ENCODE peak calls at places on chromosomes 1 and 21, in eight cellular contexts. J, P, Y, E, W, K, X and Q are unnamed samples.

GRCh38 chr1:200131551-200132125 is 104.1 kb downstream of the NR5A2 start:
- DNase-seq in J (no peak), P (no peak), Y (no peak), E (no peak), W (peak), K (peak), X (no peak), Q (no peak)

GRCh38 chr1:55164906-55165305 is 50.3 kb downstream of the USP24 start:
- DNase-seq in J (no peak), P (no peak), Y (no peak), E (no peak), W (no peak), K (no peak), X (no peak), Q (no peak)

GRCh38 chr1:226635456-226635941 is 86.9 kb downstream of the STUM start:
- DNase-seq in J (peak), P (no peak), Y (no peak), E (no peak), W (peak), K (no peak), X (no peak), Q (no peak)

GRCh38 chr1:16396591-16396990 is 29.5 kb downstream of the SZRD1 start:
- DNase-seq in J (no peak), P (no peak), Y (peak), E (no peak), W (peak), K (no peak), X (no peak), Q (no peak)

GRCh38 chr1:68751723-68752122 is 254.8 kb upstream of the DEPDC1 start:
- DNase-seq in J (no peak), P (no peak), Y (no peak), E (no peak), W (no peak), K (no peak), X (no peak), Q (no peak)

GRCh38 chr1:165632152-165632469 is 1.1 kb downstream of the MGST3 start:
- DNase-seq in J (peak), P (no peak), Y (no peak), E (no peak), W (no peak), K (peak), X (no peak), Q (no peak)

GRCh38 chr1:162633327-162633762 is 1.1 kb downstream of the DDR2 start:
- DNase-seq in J (no peak), P (no peak), Y (peak), E (no peak), W (no peak), K (no peak), X (no peak), Q (peak)

GRCh38 chr1:107782192-107782845 is 182.7 kb downstream of the VAV3 start:
- DNase-seq in J (no peak), P (peak), Y (peak), E (peak), W (peak), K (no peak), X (peak), Q (no peak)

GRCh38 chr1:157852476-157852875 is 10.9 kb upstream of the CD5L start:
- DNase-seq in J (no peak), P (no peak), Y (no peak), E (no peak), W (peak), K (no peak), X (no peak), Q (no peak)

GRCh38 chr1:208240698-208241355 is 3.4 kb downstream of the PLXNA2 start:
- DNase-seq in J (no peak), P (no peak), Y (no peak), E (no peak), W (no peak), K (no peak), X (no peak), Q (no peak)

GRCh38 chr1:92509619-92510018 is 22.9 kb upstream of the GFI1 start:
- DNase-seq in J (no peak), P (no peak), Y (no peak), E (no peak), W (no peak), K (no peak), X (no peak), Q (no peak)

GRCh38 chr1:25487628-25488027 is 55.8 kb upstream of the LDLRAP1 start:
- DNase-seq in J (no peak), P (no peak), Y (no peak), E (peak), W (peak), K (no peak), X (no peak), Q (peak)

GRCh38 chr1:8020032-8020431 is 6.1 kb downstream of the ERRFI1 start:
- DNase-seq in J (no peak), P (no peak), Y (peak), E (no peak), W (peak), K (peak), X (no peak), Q (no peak)

GRCh38 chr21:36508948-36509347 is 29.0 kb upstream of the CLDN14 start:
- DNase-seq in J (no peak), P (no peak), Y (no peak), E (no peak), W (peak), K (no peak), X (no peak), Q (no peak)

GRCh38 chr1:201112173-201112731 is at the start of gene CACNA1S:
- DNase-seq in J (no peak), P (no peak), Y (no peak), E (no peak), W (no peak), K (no peak), X (no peak), Q (no peak)

GRCh38 chr1:32178380-32179192 is 889 bp upstream of the TXLNA start:
- DNase-seq in J (no peak), P (no peak), Y (no peak), E (no peak), W (no peak), K (no peak), X (no peak), Q (no peak)

GRCh38 chr1:32180186-32181060 is 948 bp downstream of the TXLNA start:
- DNase-seq in J (peak), P (no peak), Y (peak), E (peak), W (peak), K (no peak), X (peak), Q (peak)

GRCh38 chr1:32181065-32181464 is 1.6 kb downstream of the TXLNA start:
- DNase-seq in J (no peak), P (no peak), Y (no peak), E (no peak), W (no peak), K (no peak), X (no peak), Q (no peak)

GRCh38 chr1:32179193-32179442 is 357 bp upstream of the TXLNA start:
- DNase-seq in J (no peak), P (no peak), Y (no peak), E (no peak), W (no peak), K (no peak), X (no peak), Q (no peak)

DNA sequence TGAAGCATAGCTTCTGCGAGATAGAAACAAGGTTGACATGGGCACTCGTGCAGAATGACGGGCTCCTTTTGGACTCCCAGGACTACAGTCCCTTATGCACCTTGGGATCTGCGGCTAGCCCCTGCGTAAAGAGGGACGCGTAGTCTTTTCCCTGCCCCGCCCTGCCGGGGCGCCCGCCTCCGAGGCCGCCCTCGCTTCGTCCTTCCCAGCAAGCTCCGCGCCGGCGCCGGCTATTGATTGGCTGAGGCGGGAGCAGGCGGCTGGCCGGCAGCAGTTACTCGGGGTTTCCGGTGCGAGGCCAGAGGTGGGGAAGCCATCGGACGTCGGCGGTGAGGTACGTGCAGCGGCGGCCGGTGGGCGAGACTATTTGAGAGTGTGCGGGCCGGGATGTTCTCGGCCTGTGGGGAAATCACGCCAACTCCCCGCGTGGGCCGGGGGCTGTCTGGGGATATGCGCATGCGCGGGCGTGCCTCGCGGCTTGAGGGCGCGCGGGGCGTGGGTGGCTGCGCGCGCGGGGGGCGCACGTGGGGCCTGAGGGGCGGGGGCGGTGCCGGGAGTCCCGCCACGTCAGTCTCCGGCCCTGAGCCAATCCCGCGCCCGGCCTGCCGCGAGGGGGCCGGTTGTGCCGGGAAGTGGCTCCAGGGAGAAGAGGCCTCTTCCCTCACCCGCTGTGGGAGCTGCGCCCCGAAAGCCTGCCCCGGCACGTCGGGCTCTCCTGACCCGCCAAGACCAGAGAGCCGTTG is at the start of gene TXLNA:
- DNase-seq in J (peak), P (peak), Y (peak), E (peak), W (peak), K (peak), X (peak), Q (peak)
- TF ChIP-seq CTCF in J (no peak), P (no peak), Y (peak), E (no peak), W (no peak), K (no peak), X (no peak), Q (no peak)

DNA sequence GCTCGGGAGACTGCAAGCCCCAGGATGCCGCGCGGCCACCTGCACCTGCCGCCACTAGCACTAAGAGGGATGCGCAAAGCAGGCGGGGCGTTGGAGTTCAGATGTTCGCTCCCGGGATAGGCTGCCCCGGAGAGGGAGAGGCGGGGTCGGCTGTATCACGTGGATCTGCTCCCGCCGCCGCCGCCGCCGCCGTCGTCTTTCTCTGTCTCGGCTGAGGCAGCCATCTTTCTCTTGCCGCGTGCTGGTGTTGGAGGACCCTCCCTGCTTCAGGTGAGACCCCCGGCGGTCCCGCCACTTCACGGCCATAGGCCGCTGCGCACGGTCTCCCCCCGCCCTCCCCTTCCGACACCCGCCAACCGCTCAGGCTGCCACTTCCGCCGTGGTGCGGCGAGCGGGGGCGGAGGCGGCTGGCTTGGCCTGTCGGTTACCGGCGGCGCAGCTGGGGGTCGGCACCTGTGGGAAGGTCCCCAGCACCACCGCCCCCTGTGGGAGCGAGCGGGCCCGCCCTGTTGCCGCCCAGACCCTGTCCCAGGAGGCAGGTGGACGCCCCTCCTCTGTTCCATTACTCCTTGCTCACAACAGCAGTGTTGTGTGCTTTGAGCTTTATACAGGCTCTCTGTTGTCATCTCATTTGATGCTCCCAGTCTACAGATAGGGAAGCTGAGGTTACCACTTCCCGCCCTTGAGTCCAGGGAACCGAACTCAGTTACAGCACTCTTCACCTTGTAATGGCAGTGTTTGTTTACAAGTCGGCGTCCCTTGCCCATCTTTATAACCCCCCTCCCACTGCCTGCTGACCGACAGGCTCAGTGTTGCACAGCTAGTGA is at the start of gene BTF3L4:
- DNase-seq in J (peak), P (peak), Y (peak), E (peak), W (peak), K (peak), X (peak), Q (peak)
- TF ChIP-seq CTCF in J (no peak), P (peak), Y (no peak), E (peak), W (no peak), K (no peak), X (no peak), Q (no peak)

GRCh38 chr1:115275216-115275615 is 62.8 kb downstream of the NGF start:
- DNase-seq in J (no peak), P (no peak), Y (peak), E (no peak), W (peak), K (no peak), X (no peak), Q (peak)
- TF ChIP-seq CTCF in J (peak), P (peak), Y (peak), E (peak), W (peak), K (peak), X (peak), Q (peak)

DNA sequence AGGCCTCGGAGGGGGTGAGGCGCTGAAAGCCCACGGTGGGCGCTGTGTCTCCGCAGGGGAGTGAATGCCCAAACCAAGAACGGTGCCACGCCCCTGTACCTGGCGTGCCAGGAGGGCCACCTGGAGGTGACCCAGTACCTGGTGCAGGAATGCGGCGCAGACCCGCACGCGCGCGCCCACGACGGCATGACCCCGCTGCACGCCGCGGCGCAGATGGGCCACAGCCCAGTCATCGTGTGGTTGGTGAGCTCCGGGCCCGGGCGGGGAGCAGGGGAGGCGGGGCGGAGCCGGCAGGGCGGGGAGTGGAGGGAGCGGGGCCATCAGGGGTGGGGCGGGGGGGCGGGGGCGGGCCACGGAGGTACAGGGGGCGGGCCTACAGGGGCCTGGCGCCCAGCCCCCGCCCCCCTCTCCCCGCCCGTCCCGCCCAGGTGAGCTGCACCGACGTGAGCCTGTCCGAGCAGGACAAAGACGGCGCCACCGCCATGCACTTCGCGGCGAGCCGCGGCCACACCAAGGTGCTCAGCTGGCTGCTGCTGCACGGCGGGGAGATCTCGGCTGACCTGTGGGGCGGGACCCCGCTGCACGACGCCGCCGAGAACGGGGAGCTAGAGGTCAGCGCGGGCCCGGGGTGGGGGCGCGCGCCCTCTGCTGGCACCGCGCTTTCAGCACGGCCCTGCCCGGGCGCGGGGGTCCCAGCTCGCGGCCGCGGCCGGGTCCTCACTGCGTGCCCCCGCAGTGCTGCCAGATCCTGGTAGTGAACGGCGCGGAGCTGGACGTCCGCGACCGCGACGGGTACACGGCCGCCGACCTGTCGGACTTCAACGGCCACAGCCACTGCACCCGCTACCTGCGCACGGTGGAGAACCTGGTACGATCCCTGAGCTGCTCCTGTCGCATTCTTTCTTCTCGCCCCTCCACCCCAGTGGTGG is 15.9 kb downstream of the ESPN start:
- DNase-seq in J (peak), P (peak), Y (peak), E (no peak), W (peak), K (peak), X (peak), Q (peak)
- TF ChIP-seq CTCF in J (peak), P (peak), Y (peak), E (peak), W (peak), K (peak), X (peak), Q (peak)

GRCh38 chr1:57678138-57678537 is 254.3 kb upstream of the DAB1 start:
- DNase-seq in J (no peak), P (no peak), Y (no peak), E (no peak), W (no peak), K (no peak), X (no peak), Q (no peak)

GRCh38 chr1:57683037-57683928 is 259.4 kb upstream of the DAB1 start:
- DNase-seq in J (no peak), P (no peak), Y (no peak), E (no peak), W (no peak), K (no peak), X (no peak), Q (no peak)
- TF ChIP-seq CTCF in J (no peak), P (peak), Y (no peak), E (no peak), W (no peak), K (no peak), X (no peak), Q (no peak)

GRCh38 chr1:11496551-11497080 is 17.7 kb downstream of the DISP3 start:
- DNase-seq in J (no peak), P (no peak), Y (no peak), E (no peak), W (no peak), K (no peak), X (no peak), Q (no peak)
- TF ChIP-seq CTCF in J (no peak), P (no peak), Y (no peak), E (no peak), W (no peak), K (no peak), X (no peak), Q (no peak)

GRCh38 chr1:219478811-219479210 is 134.1 kb downstream of the ZC3H11B start:
- DNase-seq in J (no peak), P (no peak), Y (no peak), E (no peak), W (no peak), K (no peak), X (no peak), Q (no peak)

GRCh38 chr1:219476116-219476515 is 136.8 kb downstream of the ZC3H11B start:
- DNase-seq in J (no peak), P (no peak), Y (no peak), E (no peak), W (no peak), K (no peak), X (no peak), Q (no peak)

GRCh38 chr1:219476716-219477115 is 136.2 kb downstream of the ZC3H11B start:
- DNase-seq in J (no peak), P (no peak), Y (no peak), E (no peak), W (no peak), K (no peak), X (no peak), Q (no peak)

GRCh38 chr1:219480011-219480410 is 132.9 kb downstream of the ZC3H11B start:
- DNase-seq in J (no peak), P (no peak), Y (no peak), E (no peak), W (peak), K (no peak), X (no peak), Q (no peak)

GRCh38 chr1:219477861-219478260 is 135.0 kb downstream of the ZC3H11B start:
- DNase-seq in J (no peak), P (no peak), Y (no peak), E (no peak), W (no peak), K (no peak), X (no peak), Q (no peak)
- TF ChIP-seq CTCF in J (no peak), P (no peak), Y (no peak), E (no peak), W (no peak), K (no peak), X (no peak), Q (no peak)

GRCh38 chr21:41897690-41898089 is 18.5 kb upstream of the PRDM15 start:
- DNase-seq in J (no peak), P (no peak), Y (no peak), E (no peak), W (no peak), K (no peak), X (no peak), Q (no peak)

GRCh38 chr21:41897047-41897669 is 18.0 kb upstream of the PRDM15 start:
- DNase-seq in J (no peak), P (no peak), Y (no peak), E (no peak), W (no peak), K (no peak), X (no peak), Q (no peak)

GRCh38 chr21:41894511-41894910 is 15.4 kb upstream of the PRDM15 start:
- DNase-seq in J (no peak), P (no peak), Y (no peak), E (no peak), W (no peak), K (no peak), X (no peak), Q (no peak)

GRCh38 chr21:41894922-41895557 is 15.9 kb upstream of the PRDM15 start:
- DNase-seq in J (no peak), P (no peak), Y (peak), E (no peak), W (peak), K (no peak), X (no peak), Q (no peak)

DNA sequence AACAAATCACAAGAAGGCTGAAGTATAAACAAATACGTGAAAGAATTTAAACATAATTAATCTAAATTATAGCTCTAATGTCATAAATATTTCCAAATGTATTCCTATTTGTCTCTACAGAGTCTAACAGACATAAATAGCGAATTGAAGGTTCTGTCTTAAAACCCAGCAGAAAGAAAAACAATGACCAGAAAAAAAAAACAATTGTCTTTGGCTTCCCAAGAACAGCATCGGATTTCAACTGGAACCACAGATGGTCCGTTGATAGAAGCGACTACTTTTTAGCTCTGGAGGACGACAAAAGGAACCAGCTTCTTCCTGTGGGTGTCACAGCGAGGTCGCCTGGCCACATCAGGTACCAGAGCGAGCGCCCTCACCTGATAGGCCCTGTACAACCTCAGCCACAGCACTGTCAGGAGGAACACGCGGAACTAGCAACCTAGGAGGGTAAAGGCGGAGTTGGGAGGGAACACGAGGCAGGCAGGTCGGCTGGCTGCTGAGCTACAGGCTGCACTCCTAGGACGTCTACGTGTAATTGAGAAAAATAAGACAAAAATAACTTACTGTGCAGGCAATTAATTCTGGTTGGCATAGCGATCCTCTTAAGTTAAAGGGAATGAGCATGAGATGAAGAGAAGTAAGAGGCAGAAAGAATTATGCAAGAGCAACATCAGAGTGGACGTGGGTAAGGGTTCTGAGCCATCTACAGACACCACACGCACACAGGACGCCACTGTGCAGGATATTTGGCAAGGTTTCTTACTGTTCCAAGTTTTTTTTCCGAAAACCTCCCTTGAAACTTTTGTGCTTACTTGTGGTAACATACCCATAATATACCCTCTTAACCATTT is 16.7 kb upstream of the PRDM15 start:
- DNase-seq in J (peak), P (no peak), Y (peak), E (no peak), W (no peak), K (no peak), X (no peak), Q (peak)
- TF ChIP-seq CTCF in J (no peak), P (no peak), Y (no peak), E (no peak), W (no peak), K (no peak), X (no peak), Q (peak)